ENCODE peak calls at places on chromosomes 6 and 20, in five cellular contexts. One of them, this sample, is unnamed.

GRCh38 chr6:85469276-85470022 is 19.6 kb downstream of the NT5E start:
- DNase-seq in H1: no peak
- DNase-seq in heart left ventricle: no peak
- DNase-seq in A549: no peak
- DNase-seq in adrenal gland: no peak
- DNase-seq in this sample: no peak

GRCh38 chr6:15622045-15622750 is 40.6 kb downstream of the DTNBP1 start:
- DNase-seq in H1: no peak
- DNase-seq in heart left ventricle: no peak
- DNase-seq in A549: no peak
- DNase-seq in adrenal gland: no peak
- DNase-seq in this sample: peak

GRCh38 chr6:13848553-13849150 is 34.3 kb upstream of the MCUR1 start:
- DNase-seq in H1: no peak
- DNase-seq in heart left ventricle: no peak
- DNase-seq in A549: no peak
- DNase-seq in adrenal gland: no peak
- DNase-seq in this sample: peak

GRCh38 chr6:54579011-54579410 is 267.6 kb upstream of the FAM83B start:
- DNase-seq in H1: no peak
- DNase-seq in heart left ventricle: no peak
- DNase-seq in A549: no peak
- DNase-seq in adrenal gland: no peak
- DNase-seq in this sample: no peak

GRCh38 chr6:17826301-17826700 is 119.6 kb upstream of the NUP153 start:
- DNase-seq in H1: no peak
- DNase-seq in heart left ventricle: no peak
- DNase-seq in A549: no peak
- DNase-seq in adrenal gland: no peak
- DNase-seq in this sample: no peak

GRCh38 chr20:57629976-57630525 is 9.8 kb upstream of the ZBP1 start:
- DNase-seq in H1: no peak
- DNase-seq in heart left ventricle: no peak
- DNase-seq in A549: no peak
- DNase-seq in adrenal gland: no peak
- DNase-seq in this sample: no peak

GRCh38 chr6:75557068-75557467 is 44.6 kb upstream of the SENP6 start:
- DNase-seq in H1: no peak
- DNase-seq in heart left ventricle: no peak
- DNase-seq in A549: no peak
- DNase-seq in adrenal gland: no peak
- DNase-seq in this sample: no peak

GRCh38 chr6:157982580-157983438 is 1.1 kb downstream of the SYNJ2 start:
- DNase-seq in H1: no peak
- DNase-seq in heart left ventricle: no peak
- DNase-seq in A549: peak
- DNase-seq in adrenal gland: no peak
- DNase-seq in this sample: peak

GRCh38 chr20:53926428-53927028 is 143.9 kb downstream of the BCAS1 start:
- DNase-seq in H1: no peak
- DNase-seq in heart left ventricle: no peak
- DNase-seq in A549: peak
- DNase-seq in adrenal gland: peak
- DNase-seq in this sample: peak

GRCh38 chr20:35743693-35744491 is 1.8 kb upstream of the RBM39 start:
- DNase-seq in H1: no peak
- DNase-seq in heart left ventricle: no peak
- DNase-seq in A549: no peak
- DNase-seq in adrenal gland: no peak
- DNase-seq in this sample: peak

GRCh38 chr6:118892248-118893094 is 1.5 kb upstream of the ASF1A start:
- DNase-seq in H1: no peak
- DNase-seq in heart left ventricle: no peak
- DNase-seq in A549: no peak
- DNase-seq in adrenal gland: no peak
- DNase-seq in this sample: no peak

GRCh38 chr6:139961190-139961589 is 586.7 kb upstream of the CITED2 start:
- DNase-seq in H1: no peak
- DNase-seq in heart left ventricle: no peak
- DNase-seq in A549: no peak
- DNase-seq in adrenal gland: no peak
- DNase-seq in this sample: no peak

GRCh38 chr6:166640342-166641043 is 13.4 kb upstream of the RPS6KA2 start:
- DNase-seq in H1: no peak
- DNase-seq in heart left ventricle: peak
- DNase-seq in A549: no peak
- DNase-seq in adrenal gland: no peak
- DNase-seq in this sample: no peak

GRCh38 chr6:101445527-101445926 is 52.0 kb downstream of the GRIK2 start:
- DNase-seq in H1: no peak
- DNase-seq in heart left ventricle: no peak
- DNase-seq in A549: no peak
- DNase-seq in adrenal gland: no peak
- DNase-seq in this sample: peak

DNA sequence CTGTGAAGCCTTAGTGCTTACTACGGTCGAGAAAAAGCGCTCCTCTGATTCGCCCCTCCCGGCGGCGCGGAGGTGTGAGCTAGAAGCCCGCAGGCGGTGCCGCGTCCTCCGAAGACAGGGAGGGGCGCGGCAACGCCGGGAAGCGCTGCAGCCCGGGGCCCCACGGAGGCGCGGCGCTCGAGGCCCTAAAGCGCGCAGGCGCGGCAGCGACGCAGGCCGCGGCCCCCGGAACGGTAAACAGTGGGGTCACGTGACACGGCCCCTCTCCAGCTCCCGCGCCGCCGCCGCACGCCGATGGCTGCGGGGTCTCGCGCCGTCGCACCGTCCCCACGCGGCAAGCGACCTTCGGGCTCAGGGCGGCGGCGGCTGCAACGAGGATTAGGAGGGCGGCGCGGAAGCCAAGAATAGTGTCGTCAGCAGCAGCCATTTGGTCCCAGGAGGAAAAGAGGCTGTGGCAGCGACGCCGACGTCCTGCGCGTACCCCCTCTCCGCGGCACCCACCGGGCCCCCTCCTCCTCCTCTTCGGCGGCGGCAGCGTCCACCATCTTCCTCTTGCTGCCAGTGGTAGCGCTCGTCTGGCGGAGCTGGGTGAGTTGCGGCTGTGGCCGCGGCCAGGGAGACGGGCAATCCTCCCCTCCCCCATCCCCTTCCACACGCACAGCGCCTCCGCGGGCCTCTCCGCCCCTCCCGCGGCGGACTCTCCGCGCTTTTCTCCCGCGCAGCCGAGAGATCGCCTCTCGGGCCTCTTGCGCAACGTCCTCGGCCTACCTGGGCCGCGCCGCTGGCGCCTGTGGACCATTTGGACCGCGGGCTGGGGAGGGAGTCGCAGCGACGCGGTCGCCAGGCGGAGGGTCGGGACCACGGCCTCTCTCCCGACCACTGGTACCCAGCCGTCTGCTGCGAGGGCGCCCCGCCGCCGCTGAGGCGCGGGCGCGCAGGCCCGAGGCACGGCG is at the start of gene PHF3:
- DNase-seq in H1: peak
- DNase-seq in heart left ventricle: peak
- DNase-seq in A549: peak
- DNase-seq in adrenal gland: peak
- DNase-seq in this sample: peak
- TF ChIP-seq POLR2A in H1: peak
- TF ChIP-seq POLR2A in heart left ventricle: peak
- TF ChIP-seq POLR2A in A549: no peak
- TF ChIP-seq POLR2A in adrenal gland: peak
- TF ChIP-seq POLR2A in this sample: peak

GRCh38 chr6:151043944-151044343 is 178.4 kb downstream of the MTHFD1L start:
- DNase-seq in H1: no peak
- DNase-seq in heart left ventricle: no peak
- DNase-seq in A549: no peak
- DNase-seq in adrenal gland: peak
- DNase-seq in this sample: no peak

GRCh38 chr6:151041686-151042085 is 176.2 kb downstream of the MTHFD1L start:
- DNase-seq in H1: no peak
- DNase-seq in heart left ventricle: no peak
- DNase-seq in A549: no peak
- DNase-seq in adrenal gland: no peak
- DNase-seq in this sample: no peak

DNA sequence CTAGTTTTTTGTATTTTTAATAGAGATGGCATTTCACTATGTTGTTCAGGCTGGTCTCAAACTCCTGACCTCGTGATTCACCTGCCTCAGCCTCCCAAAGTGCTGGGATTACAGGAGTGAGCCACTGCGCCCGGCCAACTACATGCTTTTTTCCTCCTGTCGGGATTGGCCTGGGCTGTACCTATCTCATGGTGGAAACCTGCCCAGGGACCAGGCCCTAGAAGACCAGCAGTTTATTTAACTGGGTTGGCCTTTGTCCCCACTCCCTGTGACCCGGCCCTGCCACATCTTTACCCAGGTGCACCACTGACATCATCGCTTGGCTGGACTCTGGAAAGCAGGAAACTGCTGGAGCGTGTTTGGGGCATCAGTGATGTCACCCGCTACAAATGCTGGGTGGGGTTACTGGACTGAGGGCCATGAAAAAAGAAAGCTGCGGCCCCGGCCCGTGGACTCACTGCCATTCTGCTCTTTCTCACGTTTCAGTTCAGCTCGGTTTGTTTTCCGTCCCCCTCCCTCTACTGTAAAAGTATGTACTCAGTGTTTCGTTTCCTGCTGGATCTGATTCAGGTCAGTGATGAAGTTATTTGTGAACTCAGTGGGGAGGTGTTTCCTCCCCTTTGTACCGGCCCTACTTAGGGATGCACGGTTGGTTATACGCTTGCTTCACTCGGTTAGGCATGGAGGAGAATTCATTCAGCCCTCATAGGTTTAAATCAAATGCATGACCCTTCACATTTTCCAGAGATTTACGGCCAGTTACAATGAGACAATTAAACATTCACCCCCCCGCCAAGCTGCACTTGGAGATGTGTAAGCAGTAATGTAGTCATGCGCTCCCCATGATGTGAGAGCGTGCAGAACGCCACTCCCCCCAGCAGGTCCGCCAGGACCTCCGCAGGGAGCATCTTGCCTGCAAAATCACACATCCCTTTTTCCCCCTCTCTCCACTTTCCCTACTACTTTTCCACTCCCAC is 179.3 kb downstream of the MTHFD1L start:
- DNase-seq in H1: no peak
- DNase-seq in heart left ventricle: peak
- DNase-seq in A549: peak
- DNase-seq in adrenal gland: peak
- DNase-seq in this sample: peak
- TF ChIP-seq POLR2A in H1: no peak
- TF ChIP-seq POLR2A in heart left ventricle: no peak
- TF ChIP-seq POLR2A in A549: no peak
- TF ChIP-seq POLR2A in adrenal gland: no peak
- TF ChIP-seq POLR2A in this sample: peak

GRCh38 chr20:63214514-63214913 is 1.4 kb downstream of the YTHDF1 start:
- DNase-seq in H1: no peak
- DNase-seq in heart left ventricle: no peak
- DNase-seq in A549: no peak
- DNase-seq in adrenal gland: no peak
- DNase-seq in this sample: no peak

GRCh38 chr20:63216849-63217471 is 1.0 kb upstream of the YTHDF1 start:
- DNase-seq in H1: no peak
- DNase-seq in heart left ventricle: no peak
- DNase-seq in A549: peak
- DNase-seq in adrenal gland: no peak
- DNase-seq in this sample: no peak

GRCh38 chr20:63217706-63218105 is 1.8 kb upstream of the YTHDF1 start:
- DNase-seq in H1: no peak
- DNase-seq in heart left ventricle: no peak
- DNase-seq in A549: no peak
- DNase-seq in adrenal gland: no peak
- DNase-seq in this sample: no peak

GRCh38 chr20:63216041-63216848 is at the start of gene YTHDF1:
- DNase-seq in H1: peak
- DNase-seq in heart left ventricle: peak
- DNase-seq in A549: peak
- DNase-seq in adrenal gland: peak
- DNase-seq in this sample: peak

DNA sequence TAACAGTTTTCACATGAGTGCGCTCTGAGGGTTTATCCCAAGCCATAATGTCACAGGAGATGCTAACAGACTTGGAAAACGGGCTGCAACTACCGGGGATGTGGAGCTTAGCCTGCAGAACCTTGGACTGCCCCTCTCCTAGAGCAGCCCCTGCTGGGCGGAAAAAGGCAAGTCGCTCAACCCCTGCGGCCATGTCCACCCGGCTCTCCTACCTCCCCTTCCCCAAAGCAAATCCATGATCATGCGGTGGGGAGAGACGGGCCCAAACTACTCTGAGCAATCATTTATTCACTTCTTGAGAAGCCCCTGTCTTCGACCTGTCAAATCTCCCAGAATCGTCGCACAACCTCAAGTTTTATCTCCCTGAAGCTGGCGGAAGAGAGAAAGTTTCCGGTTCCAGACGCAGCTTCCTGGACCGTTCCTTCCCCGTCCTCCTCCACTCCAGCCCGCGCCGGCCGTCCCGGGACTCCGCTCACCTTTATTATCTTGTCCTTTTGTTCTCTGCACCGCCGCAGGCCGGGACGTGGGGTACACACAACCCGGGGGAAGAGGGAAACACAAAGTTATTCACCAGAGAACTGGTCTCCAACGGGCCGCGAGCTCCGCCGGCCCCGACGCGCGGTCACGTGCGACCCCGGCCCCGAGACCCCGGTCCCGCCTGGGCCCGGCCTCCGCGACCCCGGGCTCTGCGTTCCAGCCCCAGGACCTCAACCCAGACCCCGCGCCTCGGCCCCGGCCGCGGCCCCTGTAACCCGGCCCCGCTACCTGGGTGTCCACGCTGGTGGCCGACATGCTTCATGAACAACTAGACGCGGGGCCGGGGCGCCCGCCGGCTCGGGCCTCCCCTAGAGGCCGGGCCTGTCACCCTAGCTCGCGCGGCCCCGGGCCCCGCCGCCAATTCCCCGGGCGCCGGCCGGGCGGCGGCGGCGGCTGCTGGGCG is 560 bp downstream of the YTHDF1 start:
- DNase-seq in H1: no peak
- DNase-seq in heart left ventricle: no peak
- DNase-seq in A549: peak
- DNase-seq in adrenal gland: no peak
- DNase-seq in this sample: peak
- TF ChIP-seq POLR2A in H1: no peak
- TF ChIP-seq POLR2A in heart left ventricle: no peak
- TF ChIP-seq POLR2A in A549: no peak
- TF ChIP-seq POLR2A in adrenal gland: no peak
- TF ChIP-seq POLR2A in this sample: peak

GRCh38 chr20:37384683-37385174 is 38.8 kb downstream of the SRC start:
- DNase-seq in H1: no peak
- DNase-seq in heart left ventricle: peak
- DNase-seq in A549: peak
- DNase-seq in adrenal gland: peak
- DNase-seq in this sample: peak

GRCh38 chr20:37385176-37385575 is 39.2 kb downstream of the SRC start:
- DNase-seq in H1: no peak
- DNase-seq in heart left ventricle: no peak
- DNase-seq in A549: no peak
- DNase-seq in adrenal gland: no peak
- DNase-seq in this sample: no peak

GRCh38 chr20:37387519-37388269 is 41.8 kb downstream of the SRC start:
- DNase-seq in H1: no peak
- DNase-seq in heart left ventricle: no peak
- DNase-seq in A549: no peak
- DNase-seq in adrenal gland: no peak
- DNase-seq in this sample: no peak

GRCh38 chr20:37385659-37386504 is 39.9 kb downstream of the SRC start:
- DNase-seq in H1: no peak
- DNase-seq in heart left ventricle: peak
- DNase-seq in A549: no peak
- DNase-seq in adrenal gland: no peak
- DNase-seq in this sample: no peak

GRCh38 chr20:37386505-37387201 is 40.7 kb downstream of the SRC start:
- DNase-seq in H1: no peak
- DNase-seq in heart left ventricle: no peak
- DNase-seq in A549: no peak
- DNase-seq in adrenal gland: no peak
- DNase-seq in this sample: no peak
- TF ChIP-seq POLR2A in H1: no peak
- TF ChIP-seq POLR2A in heart left ventricle: no peak
- TF ChIP-seq POLR2A in A549: no peak
- TF ChIP-seq POLR2A in adrenal gland: no peak
- TF ChIP-seq POLR2A in this sample: no peak